ENCODE peak calls at places on chromosomes 1 and 21, in five cellular contexts. T is HEK293T, D is NT2/D1, H is GM12878, A is HepG2. C is an unnamed sample.

GRCh38 chr1:231161711-231162299 is at the start of gene TRIM67:
- DNase-seq in D (no peak), T (peak), A (peak), H (no peak), C (peak)

GRCh38 chr1:169108897-169109560 is 2.5 kb downstream of the ATP1B1 start:
- DNase-seq in H (no peak), T (no peak), D (no peak), A (peak), C (no peak)

GRCh38 chr1:12229386-12229834 is 420 bp upstream of the VPS13D start:
- DNase-seq in T (no peak), A (no peak), D (no peak), H (no peak), C (no peak)

GRCh38 chr1:104906141-104906540 is 1156.4 kb downstream of the AMY1C start:
- DNase-seq in T (no peak), H (no peak), A (no peak), D (no peak), C (no peak)

GRCh38 chr1:56095924-56096655 is 483.3 kb downstream of the PLPP3 start:
- DNase-seq in D (no peak), H (no peak), T (no peak), A (no peak), C (no peak)

GRCh38 chr1:207073906-207074820 is 14.5 kb upstream of the C4BPB start:
- DNase-seq in T (no peak), H (no peak), A (no peak), D (no peak), C (no peak)

GRCh38 chr1:119008483-119009299 is 20.5 kb upstream of the TBX15 start:
- DNase-seq in H (peak), T (peak), A (peak), D (no peak), C (peak)

GRCh38 chr1:200139661-200140250 is 112.2 kb downstream of the NR5A2 start:
- DNase-seq in H (no peak), D (peak), A (peak), T (peak), C (no peak)

GRCh38 chr1:63124666-63125191 is 197.6 kb upstream of the FOXD3 start:
- DNase-seq in D (no peak), H (peak), T (no peak), A (peak), C (no peak)

GRCh38 chr1:13921190-13921589 is 221.2 kb downstream of the PRDM2 start:
- DNase-seq in A (no peak), H (no peak), D (no peak), T (no peak), C (no peak)

GRCh38 chr21:33801424-33802405 is 113.9 kb downstream of the ATP5PO start:
- DNase-seq in A (peak), H (no peak), T (peak), D (no peak), C (no peak)

GRCh38 chr1:244730934-244731434 is 78.1 kb downstream of the DESI2 start:
- DNase-seq in D (no peak), A (no peak), H (no peak), T (no peak), C (peak)

GRCh38 chr1:95042286-95042685 is 30.5 kb downstream of the ALG14 start:
- DNase-seq in H (no peak), A (no peak), D (no peak), T (no peak), C (no peak)

GRCh38 chr1:165903672-165904071 is 76.3 kb downstream of the UCK2 start:
- DNase-seq in T (no peak), H (no peak), A (no peak), D (no peak), C (no peak)

GRCh38 chr1:162846256-162847212 is 14.4 kb downstream of the CCDC190 start:
- DNase-seq in A (no peak), H (no peak), D (no peak), T (no peak), C (no peak)

GRCh38 chr1:226714148-226714547 is 24.9 kb downstream of the ITPKB start:
- DNase-seq in H (no peak), D (no peak), A (no peak), T (no peak), C (no peak)

GRCh38 chr1:202243006-202243405 is 49.4 kb downstream of the LGR6 start:
- DNase-seq in T (no peak), D (no peak), A (no peak), H (no peak), C (no peak)

GRCh38 chr1:64875101-64875500 is 91.2 kb downstream of the JAK1 start:
- DNase-seq in D (no peak), H (no peak), A (no peak), T (no peak), C (no peak)

GRCh38 chr1:181685216-181685615 is 201.9 kb downstream of the CACNA1E start:
- DNase-seq in D (no peak), A (no peak), H (no peak), T (no peak), C (no peak)

GRCh38 chr1:102891868-102892625 is 216.3 kb downstream of the COL11A1 start:
- DNase-seq in D (no peak), A (no peak), H (no peak), T (no peak), C (no peak)

GRCh38 chr1:17046043-17046657 is 7.7 kb downstream of the SDHB start:
- DNase-seq in T (peak), D (no peak), A (peak), H (no peak), C (no peak)

GRCh38 chr1:12615916-12616708 is 1.9 kb downstream of the DHRS3 start:
- DNase-seq in A (peak), D (no peak), T (no peak), H (no peak), C (peak)

GRCh38 chr1:8525291-8526275 is 207.7 kb downstream of the SLC45A1 start:
- DNase-seq in A (peak), H (peak), D (peak), T (peak), C (peak)

GRCh38 chr1:177631770-177632169 is 338.1 kb downstream of the SEC16B start:
- DNase-seq in D (no peak), A (no peak), T (no peak), H (no peak), C (no peak)

GRCh38 chr1:177627148-177627910 is 342.5 kb downstream of the SEC16B start:
- DNase-seq in A (no peak), H (no peak), D (no peak), T (no peak), C (no peak)

GRCh38 chr1:177629526-177629925 is 340.3 kb downstream of the SEC16B start:
- DNase-seq in D (no peak), T (no peak), H (no peak), A (no peak), C (no peak)

DNA sequence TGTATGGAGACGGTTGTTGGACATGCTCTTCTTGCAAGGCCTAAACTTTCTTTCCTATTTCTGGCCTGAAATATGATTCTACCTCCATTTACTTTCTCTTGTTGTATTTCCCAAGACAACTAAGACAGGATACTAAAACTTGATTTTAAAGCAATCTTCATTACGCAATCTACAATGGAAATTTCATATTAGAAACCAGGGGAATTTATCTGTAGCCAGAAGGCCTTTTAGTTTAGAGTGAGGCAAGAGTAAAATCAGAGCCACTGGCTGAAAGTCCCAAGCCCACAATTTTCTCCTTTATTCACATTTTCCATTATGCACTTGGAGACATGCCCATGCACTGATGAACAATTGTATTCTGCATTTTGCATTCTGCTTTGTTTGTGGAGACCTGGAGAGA is 336.9 kb downstream of the SEC16B start:
- DNase-seq in D (no peak), A (no peak), H (no peak), T (no peak), C (no peak)
- TF ChIP-seq SUZ12 in D (no peak), A (no peak), H (no peak), T (no peak), C (no peak)

DNA sequence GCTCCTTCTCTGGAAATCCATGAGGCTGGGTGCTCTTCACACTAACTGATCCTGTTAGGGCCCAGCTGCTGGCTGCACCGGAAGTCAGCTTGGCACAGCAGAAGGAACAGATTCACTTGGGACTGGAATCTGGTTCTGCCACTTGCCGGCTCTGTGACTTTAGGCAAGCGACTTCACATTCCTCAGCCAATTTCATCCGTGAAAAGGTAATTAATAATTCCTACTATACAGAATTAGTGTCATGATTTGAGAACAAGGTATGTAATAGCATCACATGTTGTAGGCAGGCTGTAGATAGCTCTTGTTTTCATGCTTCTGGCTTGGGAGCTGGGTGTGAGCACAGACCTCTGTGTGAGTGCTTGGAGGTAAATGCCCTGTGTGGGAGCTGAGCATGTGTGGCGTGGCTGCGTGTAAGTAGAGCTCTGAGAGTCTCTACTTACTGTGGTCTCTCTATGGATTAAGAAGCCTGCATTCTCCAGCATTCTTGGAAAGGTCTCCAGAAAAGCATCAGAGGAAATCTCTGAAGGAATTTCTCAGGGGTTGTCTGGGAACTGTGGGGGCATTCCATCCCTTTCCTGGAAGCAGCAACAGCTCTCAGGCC is 47.5 kb upstream of the PPM1J start:
- DNase-seq in D (no peak), A (no peak), T (no peak), H (no peak), C (no peak)
- TF ChIP-seq SUZ12 in D (no peak), A (no peak), T (no peak), H (no peak), C (no peak)

GRCh38 chr1:243299069-243299468 is 43.2 kb downstream of the SDCCAG8 start:
- DNase-seq in T (no peak), H (no peak), D (no peak), A (no peak), C (no peak)

GRCh38 chr1:243293941-243294722 is 38.3 kb downstream of the SDCCAG8 start:
- DNase-seq in D (no peak), T (no peak), H (no peak), A (no peak), C (no peak)

GRCh38 chr1:243292117-243292516 is 36.3 kb downstream of the SDCCAG8 start:
- DNase-seq in D (peak), H (no peak), A (no peak), T (no peak), C (no peak)

GRCh38 chr1:243291287-243291686 is 35.4 kb downstream of the SDCCAG8 start:
- DNase-seq in D (no peak), H (no peak), T (no peak), A (no peak), C (no peak)

DNA sequence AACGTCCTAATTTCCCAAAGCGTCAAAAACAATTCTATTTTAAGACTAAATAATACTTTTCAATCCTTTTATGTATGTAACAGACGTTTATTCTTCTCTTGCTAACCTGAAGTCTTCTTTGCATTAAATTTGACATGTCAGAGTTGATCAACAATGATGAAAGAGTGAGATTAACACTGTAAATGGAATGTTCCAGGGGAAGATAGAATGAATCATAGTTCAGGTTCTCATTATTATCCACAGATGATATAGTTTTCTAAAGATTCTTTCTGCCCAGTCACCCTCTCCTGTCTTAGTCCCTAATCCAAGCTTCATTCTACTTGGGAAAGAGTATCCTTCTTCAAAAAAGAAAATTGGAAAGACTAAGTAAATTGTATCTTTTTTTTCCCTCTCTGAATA is 38.9 kb downstream of the SDCCAG8 start:
- DNase-seq in H (no peak), A (no peak), T (no peak), D (no peak), C (no peak)
- TF ChIP-seq SUZ12 in H (no peak), A (no peak), T (no peak), D (no peak), C (no peak)

GRCh38 chr1:55064071-55064581 is 24.8 kb downstream of the PCSK9 start:
- DNase-seq in H (no peak), D (no peak), A (no peak), T (no peak), C (no peak)
- TF ChIP-seq SUZ12 in H (no peak), D (no peak), A (no peak), T (no peak), C (no peak)

GRCh38 chr1:179775009-179775408 is 31.9 kb downstream of the FAM163A start:
- DNase-seq in H (no peak), A (peak), D (no peak), T (no peak), C (no peak)
- TF ChIP-seq SUZ12 in H (no peak), A (no peak), D (no peak), T (no peak), C (no peak)

GRCh38 chr1:43931711-43932660 is 1.6 kb upstream of the ARTN start:
- DNase-seq in A (no peak), D (no peak), H (no peak), T (no peak), C (no peak)

GRCh38 chr1:43930949-43931275 is 2.7 kb upstream of the ARTN start:
- DNase-seq in D (no peak), T (no peak), A (no peak), H (no peak), C (no peak)

GRCh38 chr1:43933386-43934278 is at the start of gene ARTN:
- DNase-seq in A (no peak), T (no peak), D (no peak), H (no peak), C (peak)

GRCh38 chr1:43934279-43934985 is 831 bp downstream of the ARTN start:
- DNase-seq in A (peak), T (peak), D (peak), H (no peak), C (peak)

GRCh38 chr1:43932786-43933385 is 715 bp upstream of the ARTN start:
- DNase-seq in H (no peak), T (no peak), A (no peak), D (no peak), C (no peak)
- TF ChIP-seq SUZ12 in H (no peak), T (no peak), A (no peak), D (no peak), C (no peak)

C was measured in H1.